ENCODE peak calls at places on chromosomes 11 and 22, in ten cellular contexts. E is activated CD4-positive, alpha-beta T cell treated with anti-CD3 and anti-CD28 coated beads, Interleukin-2, amount 50 U/mL, for 1 hour; P is activated gamma-delta T cell treated with anti-CD3 and anti-CD28 coated beads, Interleukin-2, amount 50 U/mL, for 16 hours; B is amniotic stem cell; O is IMR-90; F is EH; W is choroid plexus epithelial cell; J is DMS153; R is non-pigmented ciliary epithelial cell; Q is gastrocnemius medialis. I is an unnamed sample.

GRCh38 chr11:62805991-62806441 is 776 bp upstream of the NXF1 start:
- DNase-seq in E (peak; percentile 26), P (no peak), B (no peak), O (no peak), F (peak; percentile 11), W (peak; percentile 41), J (no peak), R (no peak), Q (peak; percentile 35), I (no peak)

GRCh38 chr11:62242021-62242420 is at the start of gene SCGB1D2:
- DNase-seq in E (no peak), P (no peak), B (no peak), O (no peak), F (no peak), W (no peak), J (peak; percentile 91), R (no peak), Q (peak; percentile 91), I (no peak)

GRCh38 chr22:46758867-46759290 is 3.6 kb upstream of the TBC1D22A start:
- DNase-seq in E (peak; percentile 51), P (no peak), B (no peak), O (peak; percentile 63), F (peak; percentile 62), W (peak; percentile 88), J (no peak), R (no peak), Q (no peak), I (no peak)

GRCh38 chr11:128620306-128621175 is 33.2 kb upstream of the ETS1 start:
- DNase-seq in E (no peak), P (no peak), B (no peak), O (peak; percentile 33), F (peak; percentile 54), W (no peak), J (no peak), R (no peak), Q (no peak), I (no peak)

GRCh38 chr11:94700631-94701030 is 67.5 kb upstream of the AMOTL1 start:
- DNase-seq in E (no peak), P (no peak), B (no peak), O (peak; percentile 16), F (peak; percentile 82), W (no peak), J (no peak), R (no peak), Q (no peak), I (no peak)

GRCh38 chr11:62420882-62421281 is 2.0 kb downstream of the SCGB1A1 start:
- DNase-seq in E (no peak), P (no peak), B (no peak), O (no peak), F (no peak), W (no peak), J (no peak), R (no peak), Q (no peak), I (no peak)

GRCh38 chr11:2771758-2772466 is 72.1 kb upstream of the KCNQ1OT1 start:
- DNase-seq in E (no peak), P (no peak), B (no peak), O (no peak), F (no peak), W (no peak), J (no peak), R (no peak), Q (no peak), I (peak; percentile 57)

GRCh38 chr22:45105281-45105700 is 58.4 kb upstream of the NUP50 start:
- DNase-seq in E (no peak), P (no peak), B (no peak), O (peak; percentile 97), F (peak; percentile 86), W (peak; percentile 65), J (peak; percentile 56), R (peak; percentile 82), Q (no peak), I (no peak)

GRCh38 chr11:119342362-119343130 is 1.9 kb upstream of the C1QTNF5 start:
- DNase-seq in E (no peak), P (no peak), B (no peak), O (no peak), F (no peak), W (no peak), J (no peak), R (no peak), Q (peak; percentile 18), I (no peak)

GRCh38 chr11:63520606-63521170 is 14.8 kb downstream of the LGALS12 start:
- DNase-seq in E (no peak), P (no peak), B (no peak), O (peak; percentile 17), F (peak; percentile 25), W (peak; percentile 48), J (no peak), R (no peak), Q (no peak), I (no peak)

GRCh38 chr22:22316589-22316988 is 72.0 kb downstream of the VPREB1 start:
- DNase-seq in E (no peak), P (no peak), B (no peak), O (no peak), F (no peak), W (no peak), J (no peak), R (no peak), Q (no peak), I (no peak)

GRCh38 chr11:126284829-126285228 is 1.9 kb downstream of the TIRAP start:
- DNase-seq in E (peak; percentile 83), P (peak; percentile 76), B (peak; percentile 93), O (peak; percentile 96), F (peak; percentile 96), W (peak; percentile 96), J (peak; percentile 83), R (peak; percentile 86), Q (peak; percentile 48), I (no peak)

GRCh38 chr11:69825941-69826340 is 6.7 kb upstream of the FGF3 start:
- DNase-seq in E (no peak), P (no peak), B (no peak), O (no peak), F (no peak), W (no peak), J (no peak), R (no peak), Q (no peak), I (no peak)

GRCh38 chr11:129278586-129279319 is 86.6 kb upstream of the ARHGAP32 start:
- DNase-seq in E (peak; percentile 1), P (no peak), B (no peak), O (no peak), F (peak; percentile 38), W (no peak), J (no peak), R (no peak), Q (no peak), I (no peak)

GRCh38 chr22:32796865-32797573 is 4.5 kb upstream of the TIMP3 start:
- DNase-seq in E (peak; percentile 55), P (peak; percentile 9), B (peak; percentile 72), O (peak; percentile 83), F (peak; percentile 83), W (peak; percentile 80), J (peak; percentile 12), R (peak; percentile 41), Q (peak; percentile 41), I (peak; percentile 85)

GRCh38 chr22:45240137-45240809 is 421 bp downstream of the KIAA0930 start:
- DNase-seq in E (peak; percentile 35), P (peak; percentile 13), B (no peak), O (no peak), F (peak; percentile 22), W (peak; percentile 28), J (no peak), R (no peak), Q (no peak), I (no peak)

GRCh38 chr11:131584694-131585592 is 214.5 kb downstream of the NTM start:
- DNase-seq in E (no peak), P (no peak), B (no peak), O (no peak), F (no peak), W (no peak), J (no peak), R (no peak), Q (no peak), I (no peak)

GRCh38 chr22:38397189-38398097 is 57.6 kb downstream of the KCNJ4 start:
- DNase-seq in E (no peak), P (no peak), B (no peak), O (no peak), F (peak; percentile 32), W (peak; percentile 19), J (no peak), R (no peak), Q (no peak), I (peak; percentile 40)

GRCh38 chr11:113377606-113378005 is 10.0 kb upstream of the ANKK1 start:
- DNase-seq in E (no peak), P (no peak), B (no peak), O (peak; percentile 5), F (peak; percentile 11), W (no peak), J (no peak), R (no peak), Q (no peak), I (no peak)

GRCh38 chr11:85299247-85299646 is 327.9 kb downstream of the DLG2 start:
- DNase-seq in E (no peak), P (no peak), B (no peak), O (no peak), F (no peak), W (peak; percentile 0), J (peak; percentile 4), R (no peak), Q (no peak), I (no peak)

GRCh38 chr22:23796461-23796860 is 9.7 kb downstream of the SMARCB1 start:
- DNase-seq in E (no peak), P (no peak), B (no peak), O (no peak), F (peak; percentile 54), W (no peak), J (no peak), R (no peak), Q (no peak), I (no peak)

I was measured in tibial artery.